ENCODE peak calls at places on chromosomes 4 and X, in four cellular contexts. A is activated T-cell treated with anti-CD3 and anti-CD28 coated beads for 48 hours; M is stimulated activated naive CD8-positive, alpha-beta T cell treated with anti-CD3 and anti-CD28 coated beads, Interleukin-15, amount 100 ng/mL, for 72 hours; O is activated CD8-positive, alpha-beta memory T cell treated with anti-CD3 and anti-CD28 coated beads for 48 hours. R is an unnamed sample.

GRCh38 chr4:181488926-181489325 is 754.3 kb upstream of the TENM3 start:
- DNase-seq in A (no peak), M (no peak), O (no peak), R (no peak)

GRCh38 chrX:53682885-53683555 is 3.5 kb downstream of the HUWE1 start:
- DNase-seq in A (peak), M (peak), O (no peak), R (no peak)

GRCh38 chr4:173192375-173193162 is 24.0 kb downstream of the GALNT7 start:
- DNase-seq in A (no peak), M (no peak), O (no peak), R (no peak)

GRCh38 chrX:47499291-47499690 is 16.3 kb upstream of the ZNF41 start:
- DNase-seq in A (no peak), M (no peak), O (no peak), R (no peak)

GRCh38 chrX:115988825-115989224 is 181.7 kb upstream of the AGTR2 start:
- DNase-seq in A (no peak), M (no peak), O (no peak), R (no peak)

GRCh38 chr4:66972087-66972486 is 573.2 kb downstream of the CENPC start:
- DNase-seq in A (no peak), M (no peak), O (no peak), R (no peak)

GRCh38 chr4:4259484-4260100 is 11.6 kb upstream of the TMEM128 start:
- DNase-seq in A (no peak), M (no peak), O (no peak), R (no peak)

GRCh38 chrX:104137496-104137895 is 19.3 kb downstream of the SLC25A53 start:
- DNase-seq in A (no peak), M (no peak), O (no peak), R (no peak)

GRCh38 chr4:1826531-1827350 is 29.2 kb downstream of the LETM1 start:
- DNase-seq in A (no peak), M (no peak), O (no peak), R (no peak)

GRCh38 chr4:8911311-8912088 is 39.9 kb upstream of the HMX1 start:
- DNase-seq in A (no peak), M (no peak), O (no peak), R (no peak)

GRCh38 chrX:101417981-101418841 is 10.2 kb downstream of the HNRNPH2 start:
- DNase-seq in A (peak), M (peak), O (no peak), R (no peak)

GRCh38 chr4:7978489-7978888 is 38.8 kb upstream of the AFAP1 start:
- DNase-seq in A (no peak), M (no peak), O (no peak), R (no peak)

GRCh38 chr4:175561691-175562090 is 250.4 kb downstream of the GPM6A start:
- DNase-seq in A (no peak), M (no peak), O (no peak), R (no peak)

GRCh38 chr4:168019921-168020320 is 72.4 kb upstream of the ANXA10 start:
- DNase-seq in A (no peak), M (no peak), O (no peak), R (no peak)

GRCh38 chr4:6331018-6331417 is 61.4 kb downstream of the WFS1 start:
- DNase-seq in A (no peak), M (peak), O (no peak), R (no peak)

GRCh38 chr4:187175197-187175596 is 451.5 kb upstream of the FAT1 start:
- DNase-seq in A (no peak), M (no peak), O (no peak), R (no peak)

GRCh38 chrX:71619193-71619592 is 882 bp upstream of the CXCR3 start:
- DNase-seq in A (peak), M (peak), O (peak), R (no peak)

GRCh38 chr4:176137626-176138025 is 57.8 kb downstream of the SPATA4 start:
- DNase-seq in A (no peak), M (no peak), O (no peak), R (no peak)

GRCh38 chr4:184824081-184824775 is 1.5 kb downstream of the ACSL1 start:
- DNase-seq in A (no peak), M (no peak), O (no peak), R (no peak)

R was measured in D721Med.